ENCODE peak calls at places on chromosomes 11 and 22, in nine cellular contexts. S, U, A, M, D, G, W, J and N are unnamed samples.

GRCh38 chr22:26321469-26321913 is 107.6 kb upstream of the ASPHD2 start:
- DNase-seq in D (no peak), J (no peak), A (peak; percentile 86), W (no peak), U (peak; percentile 45), M (peak; percentile 90), S (no peak), G (peak; percentile 60), N (no peak)

GRCh38 chr11:120290945-120291344 is 34.2 kb upstream of the TLCD5 start:
- DNase-seq in M (no peak), U (no peak), G (no peak), W (no peak), A (no peak), S (no peak), J (no peak), D (no peak), N (no peak)

GRCh38 chr22:25389541-25389919 is 170.1 kb downstream of the CRYBB2 start:
- DNase-seq in M (no peak), G (no peak), J (no peak), A (no peak), U (no peak), S (no peak), W (no peak), D (no peak), N (no peak)

GRCh38 chr11:117189191-117189940 is 9.8 kb upstream of the TAGLN start:
- DNase-seq in M (no peak), J (no peak), U (no peak), W (no peak), G (no peak), D (peak; percentile 85), S (no peak), A (no peak), N (peak; percentile 80)

GRCh38 chr22:49825944-49826602 is 1.6 kb downstream of the BRD1 start:
- DNase-seq in W (no peak), D (peak; percentile 35), G (no peak), U (peak; percentile 72), J (peak; percentile 47), A (peak; percentile 39), M (peak; percentile 22), S (peak; percentile 27), N (no peak)

GRCh38 chr11:103800406-103801114 is 235.9 kb upstream of the DDI1 start:
- DNase-seq in W (no peak), J (no peak), A (no peak), D (no peak), M (peak; percentile 22), U (no peak), S (no peak), G (peak; percentile 23), N (no peak)

GRCh38 chr11:10289765-10290420 is 4.1 kb downstream of the SBF2 start:
- DNase-seq in A (no peak), W (no peak), D (no peak), M (no peak), G (no peak), U (no peak), S (no peak), J (no peak), N (no peak)

GRCh38 chr22:49553518-49554295 is 274.0 kb downstream of the BRD1 start:
- DNase-seq in U (no peak), D (no peak), W (peak; percentile 15), G (no peak), J (no peak), A (no peak), M (no peak), S (peak; percentile 67), N (peak; percentile 13)

GRCh38 chr11:111911563-111912401 is at the start of gene CRYAB:
- DNase-seq in J (peak; percentile 78), S (peak; percentile 16), A (peak; percentile 94), D (no peak), U (peak; percentile 82), M (peak; percentile 98), G (peak; percentile 89), W (peak; percentile 96), N (peak; percentile 69)

GRCh38 chr22:27546157-27546556 is 255.4 kb downstream of the MN1 start:
- DNase-seq in W (no peak), M (no peak), D (no peak), A (no peak), G (no peak), U (no peak), J (no peak), S (no peak), N (no peak)

GRCh38 chr11:60768202-60768601 is 11.5 kb downstream of the MS4A15 start:
- DNase-seq in G (no peak), J (no peak), U (no peak), M (no peak), A (no peak), S (no peak), W (no peak), D (no peak), N (no peak)

GRCh38 chr22:28137036-28137435 is 218.0 kb upstream of the PITPNB start:
- DNase-seq in G (no peak), U (no peak), W (no peak), D (no peak), S (no peak), M (no peak), J (no peak), A (no peak), N (no peak)

GRCh38 chr11:117925198-117925925 is 3.8 kb downstream of the TMPRSS13 start:
- DNase-seq in G (no peak), M (no peak), J (no peak), D (no peak), U (no peak), A (no peak), S (no peak), W (no peak), N (no peak)

GRCh38 chr22:32969502-32969901 is 88.7 kb downstream of the SYN3 start:
- DNase-seq in U (no peak), J (no peak), A (no peak), W (no peak), D (no peak), G (no peak), M (no peak), S (no peak), N (no peak)

GRCh38 chr22:38700271-38700788 is 413 bp downstream of the JOSD1 start:
- DNase-seq in M (peak; percentile 46), D (no peak), A (peak; percentile 21), S (peak; percentile 83), J (peak; percentile 56), G (peak; percentile 74), W (no peak), U (no peak), N (peak; percentile 95)

GRCh38 chr11:67251841-67252240 is 14.4 kb upstream of the GRK2 start:
- DNase-seq in M (peak; percentile 58), W (no peak), D (peak; percentile 4), A (no peak), J (no peak), G (no peak), S (no peak), U (no peak), N (no peak)

GRCh38 chr11:67250059-67251043 is 15.9 kb upstream of the GRK2 start:
- DNase-seq in G (no peak), D (peak; percentile 11), U (no peak), W (no peak), S (no peak), A (no peak), M (no peak), J (no peak), N (no peak)

GRCh38 chr11:67254768-67255167 is 11.5 kb upstream of the GRK2 start:
- DNase-seq in U (no peak), D (peak; percentile 13), J (no peak), M (no peak), G (no peak), W (no peak), S (no peak), A (no peak), N (no peak)

GRCh38 chr11:67253872-67254624 is 12.2 kb upstream of the GRK2 start:
- DNase-seq in W (no peak), G (no peak), M (no peak), D (peak; percentile 14), S (no peak), J (no peak), A (no peak), U (no peak), N (no peak)

GRCh38 chr11:67252831-67253239 is 13.4 kb upstream of the GRK2 start:
- DNase-seq in S (no peak), W (no peak), J (peak; percentile 46), U (peak; percentile 36), A (peak; percentile 41), G (no peak), M (peak; percentile 53), D (peak; percentile 14), N (no peak)
- TF ChIP-seq CTCF in S (peak; percentile 17), W (no peak), J (peak; percentile 16), U (peak; percentile 38), A (peak; percentile 60), G (peak; percentile 38), M (peak; percentile 35), D (no peak), N (peak; percentile 31)

DNA sequence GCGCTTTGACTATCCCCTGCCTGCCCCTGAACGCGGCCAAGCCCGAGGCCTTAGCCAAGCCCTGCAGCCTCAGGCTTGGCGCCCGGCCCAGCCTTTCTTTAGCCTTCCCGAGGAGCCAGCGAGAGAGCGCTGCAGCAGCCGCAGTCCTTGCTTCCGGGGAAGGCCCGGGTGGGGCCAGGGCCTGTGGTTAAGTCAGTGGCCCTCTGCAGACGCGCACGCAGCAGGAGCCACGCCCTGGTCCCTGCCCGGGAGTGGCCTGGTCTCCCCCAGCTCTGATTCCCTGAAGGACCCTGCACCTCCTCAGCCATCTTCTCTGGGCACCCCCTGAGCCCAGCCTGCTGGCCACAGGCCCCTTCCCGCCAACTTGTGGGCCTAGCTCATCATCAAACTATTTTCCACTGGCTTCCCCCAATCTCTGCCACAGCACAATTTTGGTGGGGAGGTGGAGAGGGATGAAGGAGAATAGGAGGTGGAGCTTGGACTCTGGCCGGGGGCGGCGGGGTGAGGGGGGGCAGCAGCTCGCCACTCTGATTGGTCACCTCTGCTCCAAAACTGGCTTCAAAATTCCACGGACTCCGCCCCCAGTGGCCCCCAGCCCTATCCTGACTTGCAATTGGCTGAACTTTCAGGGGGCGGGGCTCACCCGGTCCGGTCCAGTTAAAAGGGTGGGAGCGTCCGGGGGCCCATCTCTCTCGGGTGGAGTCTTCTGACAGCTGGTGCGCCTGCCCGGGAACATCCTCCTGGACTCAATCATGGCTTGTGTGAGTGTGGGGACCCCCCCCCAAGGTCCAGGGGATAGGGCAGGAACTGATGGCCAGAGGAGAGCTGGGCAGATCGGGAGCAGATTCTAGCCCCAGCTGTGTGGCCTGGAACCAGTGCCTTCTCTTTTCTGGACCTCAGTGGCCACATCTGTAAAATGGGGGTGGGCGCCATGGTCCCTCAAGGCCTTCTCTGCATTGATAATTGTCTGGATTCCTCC is at the start of gene LGALS1:
- DNase-seq in W (peak; percentile 80), S (peak; percentile 54), A (peak; percentile 98), D (peak; percentile 83), J (peak; percentile 99), G (peak; percentile 98), M (peak; percentile 98), U (peak; percentile 97), N (peak; percentile 95)
- TF ChIP-seq CTCF in W (peak; percentile 38), S (no peak), A (no peak), D (no peak), J (no peak), G (peak; percentile 44), M (peak; percentile 22), U (no peak), N (no peak)

GRCh38 chr22:20802922-20803553 is 29.1 kb downstream of the SERPIND1 start:
- DNase-seq in G (no peak), W (no peak), U (no peak), A (no peak), D (no peak), S (no peak), J (no peak), M (no peak), N (no peak)
- TF ChIP-seq CTCF in G (no peak), W (no peak), U (no peak), A (no peak), D (no peak), S (no peak), J (no peak), M (no peak), N (no peak)

GRCh38 chr11:218815-219593 is 11.5 kb downstream of the RIC8A start:
- DNase-seq in A (no peak), W (peak; percentile 14), J (no peak), G (no peak), M (no peak), S (no peak), D (no peak), U (no peak), N (no peak)
- TF ChIP-seq CTCF in A (no peak), W (no peak), J (no peak), G (no peak), M (no peak), S (no peak), D (no peak), U (no peak), N (no peak)